ENCODE peak calls at places on chromosomes 5 and 9, in four cellular contexts. Z is K562, A is H1, B is GM12878. D is an unnamed sample.

GRCh38 chr5:168667301-168667859 is 88.2 kb upstream of the PANK3 start:
- DNase-seq in Z (no peak), A (no peak), B (no peak), D (no peak)

GRCh38 chr9:35711501-35712428 is 20.2 kb downstream of the TLN1 start:
- DNase-seq in Z (no peak), A (no peak), B (no peak), D (no peak)

GRCh38 chr5:59588922-59589321 is 304.6 kb downstream of the PDE4D start:
- DNase-seq in Z (no peak), A (no peak), B (no peak), D (no peak)

GRCh38 chr5:67156976-67157583 is 39.5 kb downstream of the CD180 start:
- DNase-seq in Z (peak), A (no peak), B (no peak), D (peak)

GRCh38 chr9:94018628-94019027 is 63.5 kb upstream of the BARX1 start:
- DNase-seq in Z (no peak), A (no peak), B (no peak), D (no peak)

GRCh38 chr5:57246426-57246825 is 72.6 kb downstream of the GPBP1 start:
- DNase-seq in Z (no peak), A (no peak), B (no peak), D (no peak)

GRCh38 chr5:115389799-115390382 is 93.4 kb upstream of the CCDC112 start:
- DNase-seq in Z (no peak), A (peak), B (no peak), D (no peak)

GRCh38 chr9:126723807-126724172 is 81.0 kb upstream of the ZBTB43 start:
- DNase-seq in Z (no peak), A (peak), B (no peak), D (peak)

GRCh38 chr5:130710596-130710995 is 454.5 kb downstream of the HINT1 start:
- DNase-seq in Z (no peak), A (no peak), B (no peak), D (no peak)

GRCh38 chr9:15219511-15219910 is 87.5 kb downstream of the TTC39B start:
- DNase-seq in Z (no peak), A (no peak), B (no peak), D (no peak)

GRCh38 chr5:115377468-115378217 is 81.2 kb upstream of the CCDC112 start:
- DNase-seq in Z (no peak), A (no peak), B (peak), D (no peak)

GRCh38 chr9:134131471-134132207 is 4.2 kb upstream of the WDR5 start:
- DNase-seq in Z (no peak), A (no peak), B (no peak), D (no peak)

GRCh38 chr9:134127616-134128015 is 8.3 kb upstream of the WDR5 start:
- DNase-seq in Z (no peak), A (no peak), B (no peak), D (no peak)

GRCh38 chr9:134132208-134132870 is 3.5 kb upstream of the WDR5 start:
- DNase-seq in Z (no peak), A (no peak), B (no peak), D (no peak)

GRCh38 chr9:134128727-134129679 is 6.9 kb upstream of the WDR5 start:
- DNase-seq in Z (no peak), A (no peak), B (no peak), D (no peak)

GRCh38 chr9:134130503-134131375 is 5.1 kb upstream of the WDR5 start:
- DNase-seq in Z (no peak), A (peak), B (no peak), D (no peak)
- TF ChIP-seq NRF1 in Z (peak), A (peak), B (no peak), D (no peak)

DNA sequence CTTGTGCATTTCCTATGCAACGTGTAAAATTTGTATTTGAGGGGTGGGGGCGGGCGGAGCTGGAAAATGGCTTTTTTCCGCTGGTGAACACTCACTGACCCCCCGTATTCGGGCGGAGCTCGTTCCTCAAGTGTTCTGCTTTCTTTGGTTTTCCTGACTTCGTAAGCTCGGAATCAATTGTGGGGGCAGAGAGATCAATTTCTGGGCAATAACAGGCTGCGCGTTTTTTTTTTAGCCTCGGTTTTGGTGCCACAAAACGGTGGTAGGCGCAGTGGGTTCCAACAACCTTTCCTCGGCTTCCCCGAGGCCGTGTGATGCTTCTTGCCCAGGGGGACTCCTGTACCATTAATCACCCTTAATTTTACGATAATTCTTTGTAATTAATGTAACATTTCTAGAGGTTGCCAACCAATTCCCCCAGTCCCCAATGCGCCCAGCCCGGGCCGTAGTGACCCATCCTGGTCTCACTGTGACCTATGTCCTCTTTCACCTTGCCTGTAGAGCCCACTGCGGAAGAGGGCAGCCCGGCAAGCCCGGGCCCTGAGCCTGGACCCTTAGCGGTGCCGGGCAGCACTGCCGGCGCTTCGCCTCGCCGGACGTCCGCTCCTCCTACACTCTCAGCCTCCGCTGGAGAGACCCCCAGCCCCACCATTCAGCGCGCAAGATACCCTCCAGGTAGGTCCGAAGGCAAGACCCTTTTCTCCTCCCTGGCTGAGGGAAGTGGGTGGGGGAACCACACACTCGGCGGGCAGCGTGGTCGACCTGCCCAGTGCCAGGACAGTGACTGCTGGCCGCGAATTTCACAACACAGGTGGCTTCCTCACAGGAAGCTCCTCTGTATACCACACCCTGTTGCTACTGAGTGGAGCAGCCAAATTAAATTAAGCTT is 3.7 kb downstream of the NR4A3 start:
- DNase-seq in Z (no peak), A (peak), B (no peak), D (no peak)
- TF ChIP-seq POLR2AphosphoS5 in Z (no peak), A (no peak), B (no peak), D (no peak)

GRCh38 chr9:95458666-95459065 is 58.1 kb downstream of the PTCH1 start:
- DNase-seq in Z (no peak), A (no peak), B (no peak), D (peak)

GRCh38 chr9:95459218-95459617 is 57.6 kb downstream of the PTCH1 start:
- DNase-seq in Z (no peak), A (no peak), B (no peak), D (no peak)

GRCh38 chr9:95455714-95456113 is 61.1 kb downstream of the PTCH1 start:
- DNase-seq in Z (no peak), A (no peak), B (no peak), D (no peak)

GRCh38 chr9:95459867-95460626 is 56.7 kb downstream of the PTCH1 start:
- DNase-seq in Z (no peak), A (no peak), B (no peak), D (no peak)

DNA sequence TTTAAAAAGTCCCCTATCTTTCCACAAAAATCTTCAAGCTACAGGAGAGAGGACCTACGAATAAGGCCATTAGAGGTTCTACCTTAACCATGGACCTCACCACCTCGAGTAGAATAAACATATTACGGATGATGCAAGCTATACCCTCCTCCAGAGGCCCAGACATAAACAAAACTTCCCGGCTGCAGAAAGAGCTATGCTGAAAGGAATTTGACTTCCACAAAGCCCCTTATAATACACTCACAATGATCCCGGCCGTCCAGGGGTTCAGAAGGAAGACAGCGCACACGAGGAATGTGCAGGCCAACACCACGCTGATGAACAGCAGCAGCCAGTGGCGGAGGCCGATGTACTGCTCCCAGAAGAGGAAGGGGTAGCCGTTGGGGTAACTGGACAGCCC is 59.0 kb downstream of the PTCH1 start:
- DNase-seq in Z (no peak), A (no peak), B (no peak), D (no peak)
- TF ChIP-seq SIN3A in Z (no peak), A (no peak), B (no peak), D (no peak)

DNA sequence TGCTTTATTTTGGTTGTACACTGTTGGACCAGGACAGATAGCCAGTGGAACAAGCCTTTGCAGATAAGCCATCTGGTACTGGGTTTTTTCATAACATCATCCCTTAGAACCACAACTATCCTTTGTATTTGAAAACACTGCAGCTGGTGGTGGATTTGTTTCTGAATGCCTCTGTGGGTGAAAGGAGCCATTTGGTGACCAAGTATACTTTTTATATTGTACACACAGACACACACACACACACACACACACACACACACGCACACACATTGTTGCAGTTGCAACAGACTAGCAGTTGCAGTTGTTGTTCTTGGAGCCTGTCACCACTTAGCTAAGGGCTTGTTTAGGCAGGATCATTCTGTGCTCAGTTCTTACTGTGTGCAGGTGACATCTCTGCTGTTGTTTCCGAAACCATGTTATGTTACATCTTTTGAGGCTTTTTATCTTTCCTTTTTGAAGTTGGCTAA is 22.9 kb upstream of the CAVIN4 start:
- DNase-seq in Z (no peak), A (no peak), B (no peak), D (no peak)
- TF ChIP-seq NRF1 in Z (no peak), A (no peak), B (no peak), D (no peak)

GRCh38 chr9:131330814-131331600 is 41.5 kb downstream of the PLPP7 start:
- DNase-seq in Z (peak), A (peak), B (no peak), D (peak)
- TF ChIP-seq POLR2AphosphoS5 in Z (peak), A (no peak), B (no peak), D (no peak)

GRCh38 chr9:2557693-2558092 is 63.9 kb upstream of the VLDLR start:
- DNase-seq in Z (no peak), A (no peak), B (no peak), D (no peak)

GRCh38 chr9:2560175-2560574 is 61.4 kb upstream of the VLDLR start:
- DNase-seq in Z (no peak), A (no peak), B (no peak), D (no peak)

GRCh38 chr9:2559212-2560152 is 62.1 kb upstream of the VLDLR start:
- DNase-seq in Z (no peak), A (no peak), B (no peak), D (peak)
- TF ChIP-seq SIN3A in Z (no peak), A (no peak), B (no peak), D (peak)